ENCODE peak calls at places on chromosomes 5 and 9, in four cellular contexts. V is effector memory CD8-positive, alpha-beta T cell; F is glutamatergic neuron; M is memory B cell. Y is an unnamed sample.

GRCh38 chr5:6634327-6634713 is 1.1 kb downstream of the SRD5A1 start:
- DNase-seq in M (no peak), F (no peak), V (no peak), Y (no peak)

GRCh38 chr5:66306105-66306843 is 162.2 kb downstream of the SREK1 start:
- DNase-seq in V (no peak), F (peak; percentile 60), M (peak; percentile 24), Y (peak; percentile 8)

GRCh38 chr9:135761845-135762168 is 59.8 kb downstream of the KCNT1 start:
- DNase-seq in V (no peak), F (no peak), M (no peak), Y (no peak)

GRCh38 chr9:16205455-16205854 is 652.6 kb downstream of the CCDC171 start:
- DNase-seq in V (no peak), M (no peak), F (no peak), Y (no peak)

GRCh38 chr9:89802809-89803355 is 198.1 kb downstream of the GADD45G start:
- DNase-seq in M (no peak), F (no peak), V (no peak), Y (no peak)

GRCh38 chr5:107184066-107184465 is 486.7 kb downstream of the EFNA5 start:
- DNase-seq in V (no peak), F (no peak), M (no peak), Y (no peak)

GRCh38 chr9:114117614-114117995 is 18.5 kb upstream of the KIF12 start:
- DNase-seq in V (no peak), F (no peak), M (no peak), Y (no peak)

GRCh38 chr5:95782166-95782565 is 40.4 kb downstream of the GLRX start:
- DNase-seq in F (no peak), M (no peak), V (no peak), Y (no peak)

GRCh38 chr9:137781906-137782585 is 95.5 kb upstream of the CACNA1B start:
- DNase-seq in F (no peak), M (no peak), V (no peak), Y (no peak)

Y was measured in immature natural killer cell.